ENCODE peak calls at places on chromosomes 1 and 21, in four cellular contexts. U, Q, H and O are unnamed samples.
A peak's percentile ranks its signal among the peaks of the same experiment; 100 is the strongest.

GRCh38 chr1:84853743-84854721 is 39.0 kb downstream of the LPAR3 start:
- DNase-seq in H (no peak), Q (no peak), U (no peak), O (no peak)

GRCh38 chr1:106798991-106799390 is 257.5 kb upstream of the PRMT6 start:
- DNase-seq in Q (no peak), U (no peak), H (no peak), O (no peak)

GRCh38 chr1:228734881-228735801 is at the start of gene RHOU:
- DNase-seq in H (peak; percentile 74), U (peak; percentile 19), Q (peak; percentile 79), O (peak; percentile 93)

GRCh38 chr1:17251246-17251645 is 2.3 kb downstream of the PADI3 start:
- DNase-seq in U (no peak), Q (no peak), H (peak; percentile 29), O (no peak)

GRCh38 chr1:161198206-161198876 is 513 bp downstream of the ADAMTS4 start:
- DNase-seq in H (no peak), U (no peak), Q (peak; percentile 34), O (peak; percentile 77)

GRCh38 chr1:233569636-233570035 is 44.3 kb upstream of the KCNK1 start:
- DNase-seq in H (no peak), Q (no peak), U (no peak), O (no peak)

GRCh38 chr1:61237659-61238370 is 155.5 kb downstream of the NFIA start:
- DNase-seq in Q (no peak), H (no peak), U (no peak), O (no peak)

GRCh38 chr1:36391271-36391670 is 5.5 kb upstream of the STK40 start:
- DNase-seq in Q (no peak), H (no peak), U (no peak), O (no peak)

GRCh38 chr1:147624011-147624410 is 46.3 kb downstream of the ACP6 start:
- DNase-seq in Q (no peak), H (no peak), U (no peak), O (no peak)

GRCh38 chr1:150549496-150550221 is 451 bp downstream of the ADAMTSL4 start:
- DNase-seq in Q (peak; percentile 51), U (no peak), H (no peak), O (no peak)

GRCh38 chr1:95879498-95879897 is 645.5 kb downstream of the RWDD3 start:
- DNase-seq in Q (no peak), H (no peak), U (no peak), O (no peak)

GRCh38 chr21:44298301-44298700 is 1.6 kb upstream of the PFKL start:
- DNase-seq in H (no peak), U (no peak), Q (no peak), O (no peak)

GRCh38 chr1:995665-996633 is 3.9 kb downstream of the HES4 start:
- DNase-seq in H (peak; percentile 46), Q (no peak), U (no peak), O (peak; percentile 71)

GRCh38 chr1:19533626-19534025 is 48.3 kb upstream of the CAPZB start:
- DNase-seq in Q (peak; percentile 42), H (no peak), U (no peak), O (peak; percentile 72)

GRCh38 chr1:227016990-227017389 is 76.9 kb downstream of the COQ8A start:
- DNase-seq in U (no peak), H (no peak), Q (no peak), O (no peak)

GRCh38 chr1:85413169-85413568 is 51.8 kb downstream of the DDAH1 start:
- DNase-seq in U (no peak), Q (no peak), H (no peak), O (no peak)

GRCh38 chr1:198880397-198880796 is 241.6 kb downstream of the PTPRC start:
- DNase-seq in H (no peak), Q (no peak), U (no peak), O (no peak)

GRCh38 chr1:155013632-155014031 is 11.0 kb downstream of the ZBTB7B start:
- DNase-seq in H (peak; percentile 69), U (peak; percentile 64), Q (no peak), O (no peak)

GRCh38 chr1:36411674-36412648 is 14.3 kb upstream of the LSM10 start:
- DNase-seq in Q (no peak), H (no peak), U (no peak), O (no peak)

GRCh38 chr1:186806477-186806876 is 22.3 kb upstream of the PLA2G4A start:
- DNase-seq in H (no peak), Q (no peak), U (no peak), O (no peak)

GRCh38 chr1:46735708-46736324 is 16.9 kb upstream of the EFCAB14 start:
- DNase-seq in U (no peak), H (no peak), Q (no peak), O (no peak)

GRCh38 chr1:209053587-209053986 is 529.9 kb upstream of the CAMK1G start:
- DNase-seq in U (no peak), H (no peak), Q (no peak), O (no peak)

GRCh38 chr1:161198877-161199431 is at the start of gene ADAMTS4:
- DNase-seq in U (no peak), Q (peak; percentile 73), H (no peak), O (peak; percentile 47)

GRCh38 chr1:68346192-68346808 is 103.5 kb downstream of the RPE65 start:
- DNase-seq in Q (no peak), H (no peak), U (no peak), O (no peak)

DNA sequence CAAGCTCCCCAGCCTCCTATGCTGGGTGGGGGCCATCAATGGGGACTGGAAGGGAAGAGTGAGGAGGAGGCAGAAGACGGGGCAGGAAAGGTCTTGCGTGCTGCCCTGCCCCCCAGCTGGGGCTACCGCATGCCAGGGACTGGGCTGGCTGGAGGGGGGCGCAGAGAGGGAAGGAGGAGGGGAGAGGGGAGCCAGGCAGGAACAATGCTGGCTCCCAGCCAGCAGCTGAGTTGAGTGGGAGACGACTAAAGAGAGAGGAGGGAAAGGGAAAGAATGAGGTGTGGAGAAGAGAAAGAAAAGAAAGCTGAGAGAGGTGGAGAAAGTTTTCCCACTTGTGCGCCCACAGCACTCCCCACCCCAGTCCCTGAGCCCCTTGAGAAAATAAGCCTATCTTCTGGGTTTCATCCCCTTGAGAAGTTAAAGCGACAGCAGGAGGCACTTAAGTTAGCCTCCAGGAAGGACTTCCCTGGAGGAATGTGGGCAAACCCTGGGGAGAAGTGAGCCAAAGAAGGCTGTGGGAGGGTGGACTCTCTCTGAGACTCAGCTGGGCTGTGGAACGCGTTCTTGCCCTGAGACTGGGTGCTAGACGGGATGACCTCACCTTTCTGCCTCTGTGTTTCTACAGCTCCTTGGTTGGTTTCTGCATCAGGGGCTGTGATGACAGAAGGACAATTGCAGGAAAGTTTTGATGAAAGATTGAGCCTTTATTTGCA is 12.9 kb upstream of the NES start:
- DNase-seq in Q (no peak), U (no peak), H (no peak), O (no peak)
- H3K4me1 ChIP-seq in Q (peaks cover 19% of the 10 kb centered on the region), U (peaks cover 18% of the 10 kb centered on the region), H (peaks cover 16% of the 10 kb centered on the region), O (peaks cover 5% of the 10 kb centered on the region)

GRCh38 chr1:202577381-202577780 is 132.9 kb downstream of the SYT2 start:
- DNase-seq in U (no peak), H (no peak), Q (no peak), O (no peak)
- H3K4me1 ChIP-seq in U (no peaks in the 10 kb centered on the region), H (peaks cover 16% of the 10 kb centered on the region), Q (peaks cover 98% of the 10 kb centered on the region), O (no peaks in the 10 kb centered on the region)

GRCh38 chr1:25568834-25569598 is 25.6 kb downstream of the LDLRAP1 start:
- DNase-seq in U (no peak), H (no peak), Q (no peak), O (no peak)
- H3K4me1 ChIP-seq in U (peaks cover 38% of the 10 kb centered on the region), H (peaks cover 5% of the 10 kb centered on the region), Q (peaks cover 58% of the 10 kb centered on the region), O (peaks cover 94% of the 10 kb centered on the region)

DNA sequence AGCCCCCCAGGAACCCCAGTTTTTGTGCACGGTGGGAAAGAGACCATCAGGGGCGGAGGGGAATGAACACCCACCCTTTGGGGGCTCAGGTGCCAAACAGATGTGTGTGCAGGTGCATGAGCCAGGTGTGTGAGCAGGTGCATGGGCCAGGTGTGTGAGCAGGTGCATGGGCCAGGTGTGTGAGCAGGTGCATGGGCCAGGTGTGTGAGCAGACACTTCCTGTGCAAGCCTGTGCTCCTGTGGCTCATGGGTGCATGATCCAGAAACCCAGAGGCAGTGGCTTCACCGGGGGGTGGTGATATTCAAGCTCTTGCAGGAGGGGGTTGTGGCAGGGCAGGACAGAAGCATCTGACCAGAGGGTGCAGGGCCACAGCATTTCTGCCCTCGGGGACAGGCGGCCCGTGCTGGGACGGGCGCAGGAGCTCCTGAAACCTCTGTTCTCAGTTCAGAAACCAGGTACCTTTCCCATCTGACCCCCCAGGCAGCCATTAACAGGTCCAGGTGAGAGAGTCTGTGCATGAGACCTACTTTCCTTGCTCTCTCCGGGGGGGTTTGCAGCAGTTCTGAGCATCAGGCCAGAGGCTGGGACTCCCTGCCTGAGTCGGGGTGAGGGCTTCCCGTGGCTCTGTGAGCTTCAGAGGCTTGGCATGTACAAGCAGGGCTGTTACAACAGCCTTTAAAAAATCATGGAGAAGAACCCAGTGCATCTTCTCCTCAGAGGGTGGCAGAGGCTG is 29.1 kb downstream of the COL18A1 start:
- DNase-seq in U (no peak), H (no peak), Q (no peak), O (no peak)
- H3K4me1 ChIP-seq in U (peaks cover 18% of the 10 kb centered on the region), H (peaks cover 2% of the 10 kb centered on the region), Q (peaks cover 71% of the 10 kb centered on the region), O (peaks cover 14% of the 10 kb centered on the region)

GRCh38 chr1:28358701-28359100 is 10.8 kb upstream of the PHACTR4 start:
- DNase-seq in H (no peak), Q (no peak), U (no peak), O (no peak)

GRCh38 chr1:28359592-28360239 is 9.8 kb upstream of the PHACTR4 start:
- DNase-seq in H (no peak), Q (peak; percentile 64), U (peak; percentile 76), O (peak; percentile 86)

GRCh38 chr1:28354121-28354520 is 15.4 kb upstream of the PHACTR4 start:
- DNase-seq in H (no peak), Q (no peak), U (no peak), O (peak; percentile 32)
- H3K4me1 ChIP-seq in H (no peaks in the 10 kb centered on the region), Q (no peaks in the 10 kb centered on the region), U (no peaks in the 10 kb centered on the region), O (no peaks in the 10 kb centered on the region)

DNA sequence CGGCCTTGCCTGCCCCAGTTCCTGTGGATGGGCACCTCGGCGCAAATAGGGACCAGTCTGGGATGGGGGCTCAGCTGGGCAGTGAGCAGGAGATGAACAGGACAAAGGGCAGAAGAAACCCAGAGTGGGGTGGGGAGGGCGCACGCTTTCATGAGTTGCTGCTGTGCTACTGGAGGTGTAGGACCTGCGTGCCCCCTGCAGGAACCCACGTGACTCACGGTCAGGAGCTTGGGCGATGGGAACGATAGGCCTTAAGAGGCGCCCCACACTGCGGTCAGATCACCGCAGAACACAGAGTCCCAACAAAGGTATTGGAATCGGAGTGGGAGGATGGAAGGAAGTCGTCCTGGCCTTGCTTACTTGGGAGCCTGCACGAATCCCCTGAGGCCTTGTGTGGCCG is 17.2 kb downstream of the PRDM15 start:
- DNase-seq in U (no peak), Q (no peak), H (no peak), O (peak; percentile 56)
- H3K4me1 ChIP-seq in U (no peaks in the 10 kb centered on the region), Q (no peaks in the 10 kb centered on the region), H (no peaks in the 10 kb centered on the region), O (no peaks in the 10 kb centered on the region)

DNA sequence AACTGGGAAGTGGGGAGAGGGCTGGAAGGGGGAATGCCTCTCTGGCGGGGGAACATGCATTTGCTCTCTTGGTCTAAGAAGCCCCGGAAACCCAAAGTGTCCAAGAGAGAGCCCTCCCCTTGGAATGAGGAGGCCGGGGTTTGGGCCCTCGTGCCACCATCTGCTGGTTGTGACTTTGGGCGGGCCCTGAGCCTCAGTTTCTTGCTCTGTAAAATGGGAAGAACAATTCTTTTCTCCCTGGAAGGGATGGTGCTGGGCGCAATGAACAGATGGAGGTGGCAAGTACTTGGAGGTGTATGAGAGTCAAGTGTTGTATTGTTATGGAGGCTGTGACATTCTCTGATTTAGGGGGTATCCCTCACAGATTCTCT is 69.9 kb upstream of the TARDBP start:
- DNase-seq in U (no peak), H (peak; percentile 11), Q (no peak), O (no peak)
- H3K4me1 ChIP-seq in U (peaks cover 31% of the 10 kb centered on the region), H (peaks cover 29% of the 10 kb centered on the region), Q (peaks cover 28% of the 10 kb centered on the region), O (peaks cover 25% of the 10 kb centered on the region)

GRCh38 chr1:237244778-237245177 is 202.8 kb downstream of the RYR2 start:
- DNase-seq in Q (no peak), H (no peak), U (no peak), O (no peak)
- H3K4me1 ChIP-seq in Q (peaks cover 96% of the 10 kb centered on the region), H (no peaks in the 10 kb centered on the region), U (no peaks in the 10 kb centered on the region), O (no peaks in the 10 kb centered on the region)